ENCODE peak calls at places on chromosomes 4 and X, in five cellular contexts. Z, F, N, J and Q are unnamed samples.

GRCh38 chr4:160810415-160810814 is 1353.4 kb downstream of the FSTL5 start:
- DNase-seq in Z (no peak), F (no peak), N (no peak), J (no peak), Q (no peak)

GRCh38 chr4:24219171-24219570 is 329.3 kb upstream of the PPARGC1A start:
- DNase-seq in Z (no peak), F (no peak), N (peak), J (no peak), Q (no peak)

GRCh38 chr4:149638073-149638472 is 177.6 kb downstream of the IQCM start:
- DNase-seq in Z (peak), F (no peak), N (no peak), J (no peak), Q (no peak)

GRCh38 chr4:26369132-26370036 is 48.6 kb downstream of the RBPJ start:
- DNase-seq in Z (no peak), F (no peak), N (no peak), J (no peak), Q (no peak)

GRCh38 chr4:32425243-32425642 is 1705.1 kb downstream of the PCDH7 start:
- DNase-seq in Z (no peak), F (no peak), N (no peak), J (no peak), Q (no peak)

GRCh38 chrX:108126661-108127060 is 35.1 kb downstream of the ATG4A start:
- DNase-seq in Z (no peak), F (no peak), N (no peak), J (no peak), Q (no peak)

GRCh38 chrX:3295731-3296130 is 50.7 kb downstream of the MXRA5 start:
- DNase-seq in Z (peak), F (no peak), N (peak), J (no peak), Q (no peak)

GRCh38 chr4:173405840-173406606 is 7.1 kb upstream of the SCRG1 start:
- DNase-seq in Z (no peak), F (no peak), N (no peak), J (no peak), Q (no peak)

GRCh38 chrX:134836497-134836968 is 154.3 kb upstream of the SMIM10 start:
- DNase-seq in Z (peak), F (no peak), N (no peak), J (no peak), Q (no peak)

GRCh38 chr4:140092094-140092820 is 61.7 kb downstream of the MAML3 start:
- DNase-seq in Z (no peak), F (peak), N (peak), J (no peak), Q (peak)

GRCh38 chrX:20487227-20487626 is 220.5 kb upstream of the RPS6KA3 start:
- DNase-seq in Z (peak), F (no peak), N (no peak), J (no peak), Q (no peak)

GRCh38 chr4:80043534-80043933 is 29.5 kb downstream of the ANTXR2 start:
- DNase-seq in Z (no peak), F (peak), N (no peak), J (peak), Q (no peak)

GRCh38 chrX:43970528-43970927 is 2.7 kb downstream of the NDP start:
- DNase-seq in Z (peak), F (no peak), N (no peak), J (no peak), Q (no peak)

GRCh38 chr4:4408132-4408523 is 21.2 kb downstream of the NSG1 start:
- DNase-seq in Z (no peak), F (no peak), N (no peak), J (no peak), Q (no peak)

GRCh38 chrX:122565952-122566351 is 618.1 kb upstream of the GRIA3 start:
- DNase-seq in Z (peak), F (peak), N (no peak), J (no peak), Q (no peak)

GRCh38 chr4:13970349-13970748 is 342.8 kb upstream of the BOD1L1 start:
- DNase-seq in Z (no peak), F (no peak), N (no peak), J (no peak), Q (no peak)

GRCh38 chr4:125313497-125313896 is 1.3 kb upstream of the FAT4 start:
- DNase-seq in Z (peak), F (no peak), N (peak), J (peak), Q (peak)

GRCh38 chr4:65645185-65645584 is 25.1 kb downstream of the EPHA5 start:
- DNase-seq in Z (no peak), F (no peak), N (no peak), J (no peak), Q (no peak)

GRCh38 chr4:82429728-82430192 is 502 bp downstream of the HNRNPDL start:
- DNase-seq in Z (peak), F (no peak), N (no peak), J (no peak), Q (no peak)

GRCh38 chr4:157014621-157015591 is 43.3 kb upstream of the PDGFC start:
- DNase-seq in Z (peak), F (no peak), N (peak), J (no peak), Q (no peak)
- TF ChIP-seq CTCF in Z (peak), F (no peak), N (no peak), J (no peak), Q (no peak)

DNA sequence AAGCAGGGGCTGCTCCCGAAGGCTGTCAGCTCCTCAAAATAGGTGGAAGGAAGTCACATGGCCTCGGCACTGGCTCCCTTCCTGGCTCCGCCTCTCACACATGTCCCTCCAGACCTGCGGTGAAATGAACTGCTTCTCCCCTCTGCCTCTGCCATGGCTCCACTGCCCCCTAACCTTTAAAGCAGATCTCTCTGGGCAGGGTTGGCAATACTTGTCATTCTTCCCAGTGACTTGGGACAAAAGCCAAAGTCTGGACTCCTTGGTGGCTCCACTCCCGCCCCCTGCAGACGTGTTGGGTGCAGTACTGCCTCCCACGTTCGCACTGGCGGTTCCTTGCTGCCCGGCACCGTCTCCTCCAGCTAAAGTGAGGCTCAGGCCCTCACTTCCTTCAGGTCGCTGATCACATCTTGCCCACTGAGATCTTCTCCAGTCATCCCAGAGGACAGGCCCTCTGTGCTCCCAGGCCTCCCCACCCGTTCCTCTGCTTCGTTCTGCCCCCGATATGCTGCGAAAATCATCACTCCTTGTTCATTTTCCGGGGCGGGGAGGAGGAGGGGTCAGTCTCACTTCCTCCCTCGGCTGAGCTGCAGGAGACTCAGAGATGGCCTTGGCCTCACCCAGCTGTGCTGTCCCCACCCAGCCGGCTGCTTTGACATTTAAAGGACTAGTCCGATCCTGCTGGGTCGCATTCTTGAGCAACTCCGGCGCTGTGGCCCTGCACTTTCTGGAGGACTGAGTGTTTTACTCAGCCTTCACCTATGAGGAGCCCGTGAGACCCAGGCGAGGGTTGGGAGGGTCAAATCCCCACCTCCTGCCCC is 97.4 kb downstream of the PHKA2 start:
- DNase-seq in Z (peak), F (peak), N (peak), J (peak), Q (no peak)
- TF ChIP-seq CTCF in Z (peak), F (peak), N (peak), J (peak), Q (peak)

DNA sequence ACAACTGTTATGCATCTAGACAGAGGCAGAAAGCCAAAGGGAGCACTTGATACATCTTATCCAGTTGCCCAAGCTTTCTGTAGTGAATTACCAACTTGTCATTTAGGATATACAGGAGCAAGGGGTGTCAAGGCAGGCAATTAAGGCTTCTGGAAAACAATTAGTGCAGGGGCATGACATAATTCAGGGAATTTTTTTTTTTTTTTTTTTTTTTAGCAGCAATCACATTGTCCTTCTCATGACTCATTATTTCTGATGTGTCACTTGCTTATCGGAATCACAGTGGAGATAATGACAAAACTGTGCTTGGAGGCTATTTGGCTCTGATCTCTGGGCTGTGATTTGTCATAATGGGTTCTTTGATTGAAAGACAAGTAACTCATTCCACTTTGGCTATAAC is 259.5 kb downstream of the ARHGAP24 start:
- DNase-seq in Z (peak), F (no peak), N (no peak), J (no peak), Q (no peak)
- TF ChIP-seq CTCF in Z (no peak), F (no peak), N (no peak), J (no peak), Q (no peak)

GRCh38 chrX:71650333-71650969 is 16.9 kb upstream of the LOC101059915 start:
- DNase-seq in Z (no peak), F (no peak), N (no peak), J (no peak), Q (no peak)
- TF ChIP-seq CTCF in Z (no peak), F (peak), N (peak), J (no peak), Q (no peak)

GRCh38 chrX:150205011-150205410 is 158.1 kb upstream of the MAMLD1 start:
- DNase-seq in Z (peak), F (no peak), N (no peak), J (no peak), Q (no peak)
- TF ChIP-seq CTCF in Z (peak), F (no peak), N (peak), J (no peak), Q (no peak)

GRCh38 chr4:48906283-48907173 is at the start of gene OCIAD2:
- DNase-seq in Z (no peak), F (peak), N (peak), J (peak), Q (peak)
- TF ChIP-seq CTCF in Z (no peak), F (peak), N (peak), J (no peak), Q (no peak)

DNA sequence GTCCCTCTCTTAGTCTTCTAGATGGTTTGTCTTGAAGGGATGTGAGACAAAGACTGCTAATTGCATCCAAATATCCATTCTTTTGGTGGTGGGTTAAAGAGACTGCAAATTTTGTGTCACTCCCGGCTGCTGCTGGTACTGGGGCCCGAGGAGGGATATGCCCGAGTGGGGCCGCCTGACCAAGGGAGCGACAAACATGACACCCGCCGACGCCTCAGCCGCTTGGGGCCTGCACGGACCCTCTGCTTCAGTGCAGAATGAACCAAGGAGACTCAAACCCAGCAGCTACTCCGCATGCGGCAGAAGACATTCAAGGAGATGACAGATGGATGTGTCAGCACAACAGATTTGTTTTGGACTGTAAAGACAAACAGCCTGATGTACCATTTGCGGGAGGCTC is 13.5 kb upstream of the ARX start:
- DNase-seq in Z (no peak), F (no peak), N (no peak), J (no peak), Q (no peak)
- TF ChIP-seq CTCF in Z (no peak), F (no peak), N (no peak), J (no peak), Q (no peak)

DNA sequence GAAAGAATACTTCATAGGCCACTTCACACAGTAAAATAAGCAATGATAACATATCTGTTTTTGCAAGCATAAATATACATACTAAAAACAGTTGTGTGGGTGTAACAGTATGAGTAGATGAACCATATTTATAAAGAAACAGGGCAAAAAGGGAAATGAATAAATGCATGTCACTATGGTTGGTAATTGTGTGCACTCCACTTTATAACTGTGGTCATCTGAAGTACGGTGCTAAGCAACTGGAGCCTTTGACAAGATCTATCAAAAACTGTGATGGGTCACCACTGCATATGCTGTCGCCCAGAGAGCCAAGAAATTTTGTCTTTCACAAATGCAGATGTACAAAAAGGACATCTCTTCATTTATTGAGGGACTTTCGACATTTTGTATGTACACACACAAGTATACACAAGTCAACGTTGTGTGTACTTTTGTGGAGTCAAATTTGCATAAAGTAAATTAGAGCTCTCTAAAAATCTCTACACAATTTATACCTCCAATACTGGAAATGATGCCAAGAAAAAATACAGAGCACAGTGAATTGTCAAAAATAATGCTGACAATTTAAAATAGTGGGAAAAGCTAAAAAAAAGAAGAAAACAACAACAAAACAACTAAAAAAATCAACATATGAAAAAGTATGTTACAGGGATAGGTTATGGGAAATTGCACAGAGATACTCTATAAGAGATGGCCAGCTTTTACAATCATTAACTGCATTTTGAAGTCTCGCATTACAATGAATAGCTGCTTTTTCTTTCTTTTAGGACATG is 123.1 kb upstream of the ENPEP start:
- DNase-seq in Z (no peak), F (no peak), N (no peak), J (no peak), Q (no peak)
- TF ChIP-seq CTCF in Z (no peak), F (no peak), N (no peak), J (no peak), Q (no peak)